ENCODE peak calls at places on chromosomes 7 and 10, in six cellular contexts. P, I, B, F, Q and Y are unnamed samples.

GRCh38 chr10:35959103-35959740 is 317.1 kb upstream of the FZD8 start:
- DNase-seq in F (no peak), B (no peak), P (no peak), Q (no peak), I (no peak), Y (no peak)

GRCh38 chr7:101673315-101673714 is 44.2 kb upstream of the MYL10 start:
- DNase-seq in B (no peak), P (no peak), I (no peak), F (no peak), Q (no peak), Y (no peak)

GRCh38 chr10:15084502-15084922 is 4.1 kb downstream of the ACBD7 start:
- DNase-seq in Q (peak; percentile 81), I (peak; percentile 81), F (peak; percentile 86), B (no peak), P (peak; percentile 96), Y (peak; percentile 67)

GRCh38 chr10:3452683-3453388 is 280.3 kb upstream of the PITRM1 start:
- DNase-seq in F (no peak), B (no peak), I (no peak), P (no peak), Q (no peak), Y (no peak)

GRCh38 chr10:35246770-35247343 is 89.5 kb upstream of the CCNY start:
- DNase-seq in B (no peak), Q (no peak), P (no peak), I (no peak), F (no peak), Y (no peak)

GRCh38 chr10:132276179-132276675 is 31.5 kb downstream of the STK32C start:
- DNase-seq in I (no peak), Q (no peak), P (no peak), F (no peak), B (no peak), Y (no peak)

GRCh38 chr7:102469972-102470825 is 5.4 kb downstream of the LRWD1 start:
- DNase-seq in P (no peak), F (no peak), I (peak; percentile 3), B (no peak), Q (no peak), Y (no peak)

GRCh38 chr7:3688842-3689241 is 387.8 kb downstream of the SDK1 start:
- DNase-seq in Q (no peak), P (no peak), F (no peak), B (no peak), I (no peak), Y (no peak)

GRCh38 chr10:43963793-43964425 is 315.2 kb upstream of the ZNF32 start:
- DNase-seq in I (no peak), B (no peak), F (no peak), P (no peak), Q (no peak), Y (no peak)

GRCh38 chr10:78776746-78777145 is 292.0 kb upstream of the ZMIZ1 start:
- DNase-seq in F (no peak), I (no peak), P (no peak), Q (no peak), B (no peak), Y (no peak)

GRCh38 chr10:24202181-24202570 is 6.8 kb upstream of the KIAA1217 start:
- DNase-seq in Q (peak; percentile 22), B (no peak), P (no peak), F (no peak), I (no peak), Y (no peak)

GRCh38 chr7:130959743-130960207 is 225.8 kb upstream of the KLF14 start:
- DNase-seq in Q (no peak), P (no peak), B (no peak), I (no peak), F (no peak), Y (peak; percentile 63)

GRCh38 chr10:113056030-113056429 is 106.0 kb downstream of the TCF7L2 start:
- DNase-seq in P (no peak), B (no peak), F (no peak), I (no peak), Q (no peak), Y (no peak)